ENCODE peak calls at places on chromosomes 2 and 18, in six cellular contexts. T, P, D, M, H and F are unnamed samples.

GRCh38 chr2:45681675-45682074 is 30.2 kb downstream of the PRKCE start:
- DNase-seq in T (no peak), P (no peak), D (no peak), M (peak; percentile 81), H (no peak), F (no peak)

GRCh38 chr2:134260726-134261125 is 6.9 kb downstream of the MGAT5 start:
- DNase-seq in T (no peak), P (no peak), D (no peak), M (no peak), H (no peak), F (no peak)

GRCh38 chr2:25912851-25913695 is 34.8 kb upstream of the ASXL2 start:
- DNase-seq in T (no peak), P (no peak), D (no peak), M (no peak), H (no peak), F (no peak)

GRCh38 chr2:26846881-26847662 is 860 bp upstream of the DPYSL5 start:
- DNase-seq in T (no peak), P (no peak), D (no peak), M (no peak), H (peak; percentile 4), F (no peak)

GRCh38 chr18:62339106-62339988 is 14.2 kb downstream of the TNFRSF11A start:
- DNase-seq in T (no peak), P (no peak), D (peak; percentile 31), M (peak; percentile 39), H (no peak), F (peak; percentile 33)

GRCh38 chr18:62460851-62461300 is 61.9 kb upstream of the ZCCHC2 start:
- DNase-seq in T (no peak), P (no peak), D (no peak), M (no peak), H (no peak), F (no peak)

GRCh38 chr2:233039217-233040173 is 7.0 kb downstream of the NEU2 start:
- DNase-seq in T (no peak), P (peak; percentile 47), D (no peak), M (no peak), H (no peak), F (no peak)

GRCh38 chr18:11387880-11388279 is 221.5 kb upstream of the SLC35G4 start:
- DNase-seq in T (no peak), P (no peak), D (peak; percentile 13), M (peak; percentile 70), H (peak; percentile 41), F (peak; percentile 39)

GRCh38 chr2:240322231-240322955 is 113.1 kb upstream of the GPC1 start:
- DNase-seq in T (no peak), P (no peak), D (no peak), M (no peak), H (no peak), F (no peak)

GRCh38 chr2:98445167-98445522 is 487 bp downstream of the INPP4A start:
- DNase-seq in T (no peak), P (peak; percentile 89), D (no peak), M (no peak), H (no peak), F (peak; percentile 52)

GRCh38 chr2:22691666-22692065 is 693.3 kb upstream of the KLHL29 start:
- DNase-seq in T (no peak), P (no peak), D (no peak), M (no peak), H (no peak), F (no peak)

GRCh38 chr2:218322756-218323525 is 30.6 kb upstream of the TMBIM1 start:
- DNase-seq in T (peak; percentile 52), P (peak; percentile 91), D (peak; percentile 87), M (peak; percentile 46), H (peak; percentile 98), F (peak; percentile 84)

GRCh38 chr2:144320491-144320890 is 199.4 kb downstream of the ZEB2 start:
- DNase-seq in T (no peak), P (peak; percentile 73), D (no peak), M (no peak), H (no peak), F (no peak)

GRCh38 chr2:27322301-27322765 is 564 bp downstream of the MPV17 start:
- DNase-seq in T (no peak), P (peak; percentile 83), D (peak; percentile 18), M (no peak), H (peak; percentile 44), F (peak; percentile 48)

GRCh38 chr2:84077504-84077903 is 381.6 kb downstream of the SUCLG1 start:
- DNase-seq in T (no peak), P (no peak), D (peak; percentile 17), M (peak; percentile 16), H (peak; percentile 27), F (peak; percentile 20)

GRCh38 chr2:171630812-171631626 is 56.2 kb upstream of the DYNC1I2 start:
- DNase-seq in T (no peak), P (no peak), D (no peak), M (peak; percentile 21), H (no peak), F (peak; percentile 27)

GRCh38 chr2:64325852-64326577 is 127.9 kb upstream of the LGALSL start:
- DNase-seq in T (no peak), P (no peak), D (peak; percentile 46), M (no peak), H (no peak), F (no peak)

GRCh38 chr2:157055660-157056199 is 201.8 kb upstream of the GALNT5 start:
- DNase-seq in T (no peak), P (no peak), D (no peak), M (peak; percentile 22), H (no peak), F (peak; percentile 27)

GRCh38 chr2:237924164-237924534 is 42.7 kb upstream of the UBE2F start:
- DNase-seq in T (no peak), P (peak; percentile 56), D (no peak), M (no peak), H (no peak), F (no peak)

GRCh38 chr18:33210575-33211189 is 229.8 kb downstream of the CCDC178 start:
- DNase-seq in T (no peak), P (no peak), D (no peak), M (no peak), H (no peak), F (peak; percentile 50)

GRCh38 chr2:101114268-101114783 is 36.9 kb downstream of the TBC1D8 start:
- DNase-seq in T (no peak), P (no peak), D (no peak), M (no peak), H (no peak), F (no peak)

GRCh38 chr2:230636684-230637271 is 75.9 kb upstream of the CAB39 start:
- DNase-seq in T (no peak), P (no peak), D (no peak), M (no peak), H (no peak), F (no peak)

GRCh38 chr2:163698857-163699256 is 37.0 kb downstream of the FIGN start:
- DNase-seq in T (no peak), P (no peak), D (no peak), M (no peak), H (no peak), F (no peak)

GRCh38 chr18:26307161-26307773 is 81.0 kb downstream of the TAF4B start:
- DNase-seq in T (peak; percentile 42), P (no peak), D (no peak), M (peak; percentile 15), H (peak; percentile 44), F (peak; percentile 71)

GRCh38 chr2:120637847-120638246 is 97.8 kb upstream of the GLI2 start:
- DNase-seq in T (no peak), P (peak; percentile 38), D (no peak), M (no peak), H (no peak), F (no peak)

GRCh38 chr18:61931654-61932379 is 39.0 kb upstream of the RNF152 start:
- DNase-seq in T (no peak), P (no peak), D (no peak), M (no peak), H (no peak), F (no peak)

GRCh38 chr2:215315301-215315700 is 3.4 kb downstream of the ATIC start:
- DNase-seq in T (no peak), P (no peak), D (no peak), M (no peak), H (no peak), F (no peak)

GRCh38 chr2:215313219-215313656 is 1.4 kb downstream of the ATIC start:
- DNase-seq in T (no peak), P (no peak), D (no peak), M (no peak), H (no peak), F (peak; percentile 15)

GRCh38 chr2:215316336-215316735 is 4.5 kb downstream of the ATIC start:
- DNase-seq in T (no peak), P (no peak), D (no peak), M (no peak), H (no peak), F (no peak)

GRCh38 chr2:215314896-215315295 is 3.0 kb downstream of the ATIC start:
- DNase-seq in T (no peak), P (no peak), D (no peak), M (no peak), H (no peak), F (no peak)

GRCh38 chr2:215311625-215312394 is at the start of gene ATIC:
- DNase-seq in T (peak; percentile 95), P (peak; percentile 98), D (peak; percentile 97), M (peak; percentile 85), H (peak; percentile 79), F (peak; percentile 94)
- TF ChIP-seq POLR2A in T (peak; percentile 67), P (no peak), D (peak; percentile 50), M (peak; percentile 87), H (peak; percentile 75), F (peak; percentile 84)

DNA sequence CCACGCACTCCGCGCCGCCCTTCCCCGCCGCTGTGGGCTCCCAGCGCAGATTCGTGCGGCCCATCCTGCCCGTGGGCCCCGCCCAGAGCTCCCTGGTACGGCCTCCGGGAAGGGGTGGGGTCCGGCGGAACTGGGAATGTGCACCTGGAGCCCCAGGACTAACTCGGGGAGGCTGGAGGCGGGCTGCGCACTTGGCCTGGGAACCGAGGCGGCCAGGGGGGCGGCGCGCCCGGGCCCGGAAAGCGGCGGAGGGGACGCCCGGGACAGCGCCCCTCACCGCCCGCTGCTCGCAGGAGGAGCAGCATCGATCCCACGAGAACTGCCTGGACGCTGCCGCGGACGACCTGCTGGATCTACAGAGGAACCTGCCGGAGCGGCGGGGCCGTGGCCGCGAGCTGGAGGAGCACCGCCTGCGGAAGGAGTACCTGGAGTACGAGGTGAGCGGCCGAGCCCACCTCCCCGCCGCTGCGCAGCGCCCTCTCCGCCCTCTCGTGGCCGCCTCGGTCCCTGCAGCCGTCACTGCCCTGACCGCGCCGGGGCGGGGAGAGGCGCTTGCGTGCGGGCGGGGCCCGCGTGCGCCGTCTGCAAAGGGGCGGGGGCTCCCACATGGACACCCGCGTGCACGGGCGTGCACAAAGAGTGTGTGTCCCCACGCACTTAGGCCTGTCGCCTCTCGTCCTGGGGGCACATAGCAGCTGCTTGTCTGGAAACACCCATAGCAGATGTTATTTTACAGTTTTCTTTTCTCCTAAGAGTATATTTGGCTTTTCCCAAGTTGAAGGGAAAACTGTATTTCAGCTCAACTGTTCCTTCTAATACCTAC is 25.2 kb downstream of the PSD4 start:
- DNase-seq in T (peak; percentile 76), P (peak; percentile 96), D (peak; percentile 88), M (peak; percentile 71), H (peak; percentile 39), F (peak; percentile 90)
- TF ChIP-seq POLR2A in T (peak; percentile 33), P (no peak), D (peak; percentile 79), M (peak; percentile 46), H (no peak), F (no peak)

GRCh38 chr2:130839011-130839780 is 2.5 kb downstream of the ARHGEF4 start:
- DNase-seq in T (no peak), P (no peak), D (no peak), M (no peak), H (no peak), F (no peak)
- TF ChIP-seq POLR2A in T (no peak), P (no peak), D (no peak), M (no peak), H (no peak), F (no peak)

GRCh38 chr18:23437357-23438045 is 15.6 kb upstream of the RIOK3 start:
- DNase-seq in T (peak; percentile 67), P (peak; percentile 98), D (peak; percentile 86), M (peak; percentile 34), H (peak; percentile 96), F (peak; percentile 84)
- TF ChIP-seq POLR2A in T (no peak), P (no peak), D (no peak), M (no peak), H (peak; percentile 85), F (peak; percentile 49)